ENCODE peak calls at places on chromosomes 1 and 21, in nine cellular contexts. R, C, Q, I, W, S, U, B and Z are unnamed samples.

GRCh38 chr1:170175032-170175431 is 29.3 kb downstream of the NTMT2 start:
- DNase-seq in I (no peak), S (no peak), R (no peak), U (peak; percentile 21), C (no peak), B (no peak), Q (no peak), W (no peak), Z (no peak)

GRCh38 chr1:85326381-85326780 is 49.9 kb upstream of the BCL10 start:
- DNase-seq in S (no peak), C (no peak), Q (no peak), R (no peak), U (no peak), I (no peak), W (no peak), B (no peak), Z (no peak)

GRCh38 chr1:31216016-31216415 is 23.7 kb downstream of the NKAIN1 start:
- DNase-seq in W (no peak), C (peak; percentile 54), R (peak; percentile 65), Q (peak; percentile 63), U (peak; percentile 17), I (peak; percentile 74), B (no peak), S (no peak), Z (no peak)

GRCh38 chr1:198125995-198126758 is 30.6 kb upstream of the NEK7 start:
- DNase-seq in R (no peak), Q (peak; percentile 23), B (no peak), W (no peak), I (no peak), C (no peak), S (no peak), U (peak; percentile 79), Z (peak; percentile 78)

GRCh38 chr1:116667577-116668105 is at the start of gene IGSF3:
- DNase-seq in R (peak; percentile 66), I (peak; percentile 89), W (peak; percentile 15), C (peak; percentile 86), S (peak; percentile 92), U (peak; percentile 5), Q (peak; percentile 88), B (peak; percentile 72), Z (peak; percentile 77)

GRCh38 chr21:14863745-14864210 is 201.0 kb downstream of the NRIP1 start:
- DNase-seq in Q (peak; percentile 10), C (no peak), S (no peak), R (no peak), W (no peak), B (no peak), I (peak; percentile 56), U (peak; percentile 57), Z (no peak)

GRCh38 chr1:38208720-38209632 is 162.4 kb upstream of the POU3F1 start:
- DNase-seq in U (no peak), B (no peak), S (no peak), C (no peak), Q (no peak), I (no peak), W (no peak), R (no peak), Z (no peak)

GRCh38 chr1:182189535-182190066 is 128.1 kb upstream of the ZNF648 start:
- DNase-seq in S (no peak), U (no peak), Q (peak; percentile 7), B (no peak), C (no peak), R (no peak), I (no peak), W (no peak), Z (no peak)

GRCh38 chr1:156592158-156592909 is 758 bp downstream of the NAXE start:
- DNase-seq in W (no peak), S (no peak), Q (no peak), I (no peak), C (no peak), U (no peak), B (no peak), R (no peak), Z (no peak)

GRCh38 chr1:119101563-119101962 is 38.9 kb downstream of the WARS2 start:
- DNase-seq in U (peak; percentile 6), I (peak; percentile 13), W (no peak), C (no peak), Q (no peak), R (no peak), S (no peak), B (no peak), Z (no peak)

GRCh38 chr1:172699111-172699510 is 40.2 kb downstream of the FASLG start:
- DNase-seq in I (no peak), C (peak; percentile 23), W (peak; percentile 60), Q (no peak), S (no peak), B (no peak), R (no peak), U (peak; percentile 65), Z (peak; percentile 13)

GRCh38 chr1:150566589-150567340 is 12.6 kb downstream of the MCL1 start:
- DNase-seq in C (no peak), S (peak; percentile 40), B (no peak), W (no peak), Q (no peak), I (no peak), U (no peak), R (no peak), Z (no peak)

GRCh38 chr1:98164508-98164907 is 243.7 kb upstream of the DPYD start:
- DNase-seq in U (no peak), I (no peak), S (no peak), W (no peak), B (no peak), C (no peak), Q (no peak), R (no peak), Z (no peak)

GRCh38 chr1:162177126-162177525 is 107.6 kb downstream of the NOS1AP start:
- DNase-seq in Q (no peak), U (no peak), S (no peak), R (no peak), C (no peak), B (no peak), W (no peak), I (peak; percentile 29), Z (no peak)

GRCh38 chr1:106266786-106267185 is 789.7 kb upstream of the PRMT6 start:
- DNase-seq in R (no peak), B (no peak), U (no peak), I (no peak), Q (no peak), S (no peak), C (no peak), W (no peak), Z (no peak)

GRCh38 chr1:180186831-180187230 is 32.2 kb downstream of the QSOX1 start:
- DNase-seq in B (no peak), Q (peak; percentile 37), U (no peak), C (no peak), W (no peak), R (no peak), S (no peak), I (no peak), Z (no peak)

GRCh38 chr1:211641942-211642341 is 33.5 kb downstream of the NEK2 start:
- DNase-seq in I (no peak), R (no peak), S (peak; percentile 11), C (no peak), W (no peak), U (no peak), Q (no peak), B (no peak), Z (no peak)

GRCh38 chr1:211643324-211644212 is 31.9 kb downstream of the NEK2 start:
- DNase-seq in W (no peak), B (no peak), U (no peak), S (peak; percentile 78), Q (peak; percentile 42), R (peak; percentile 93), I (peak; percentile 90), C (peak; percentile 85), Z (peak; percentile 90)

GRCh38 chr1:211646566-211646965 is 28.9 kb downstream of the NEK2 start:
- DNase-seq in C (no peak), R (no peak), U (no peak), S (no peak), B (no peak), Q (no peak), W (no peak), I (no peak), Z (no peak)

GRCh38 chr1:211642870-211643269 is 32.6 kb downstream of the NEK2 start:
- DNase-seq in W (no peak), B (no peak), I (no peak), U (no peak), R (no peak), S (peak; percentile 54), Q (no peak), C (no peak), Z (no peak)

DNA sequence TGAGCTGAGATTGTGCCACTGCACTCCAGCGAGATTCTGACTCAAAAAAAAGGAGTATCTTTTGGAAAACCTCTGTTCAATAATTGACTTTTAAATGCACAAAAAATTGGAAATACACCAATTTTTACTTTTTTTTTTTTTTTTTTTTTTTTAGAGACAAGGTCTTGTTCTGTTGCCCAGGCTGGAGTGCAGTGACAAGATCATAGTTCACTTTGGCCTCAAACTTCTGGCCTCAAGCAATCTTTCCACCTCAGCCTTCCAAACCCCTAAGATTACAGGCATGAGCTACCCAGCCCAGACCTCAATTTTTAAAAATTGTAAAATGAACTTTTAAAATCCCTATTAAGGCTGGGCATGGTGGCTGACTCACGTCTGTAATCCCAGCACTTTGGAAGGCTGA is 30.8 kb downstream of the NEK2 start:
- DNase-seq in C (no peak), R (no peak), W (no peak), B (no peak), Q (no peak), S (no peak), U (no peak), I (no peak), Z (no peak)
- H3K4me1 ChIP-seq in C (no peaks in the 10 kb centered on the region), R (peaks cover 48% of the 10 kb centered on the region), W (peaks cover 9% of the 10 kb centered on the region), B (peaks cover 10% of the 10 kb centered on the region), Q (peaks cover 2% of the 10 kb centered on the region), S (peaks cover 9% of the 10 kb centered on the region), U (peaks cover 7% of the 10 kb centered on the region), I (peaks cover 59% of the 10 kb centered on the region), Z (peaks cover 97% of the 10 kb centered on the region)

DNA sequence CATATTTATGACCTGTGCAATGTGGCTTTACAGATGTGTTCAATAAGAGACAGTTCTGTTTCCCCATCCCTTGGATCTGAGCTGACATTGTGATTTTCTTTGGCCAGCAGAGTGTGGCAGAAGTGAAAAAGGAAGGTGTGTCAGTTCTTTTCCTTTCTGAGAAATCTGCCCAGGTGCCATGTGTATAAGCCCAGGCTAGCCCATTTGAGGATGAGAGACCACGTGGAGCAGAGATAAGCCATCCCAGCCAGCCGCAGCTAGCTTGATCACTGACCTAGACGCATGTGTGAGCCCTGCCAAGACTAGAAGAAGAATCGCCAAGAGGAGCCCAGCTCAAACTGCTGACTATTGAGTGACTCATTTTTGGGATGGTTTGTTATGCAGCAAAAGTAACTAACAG is 127.8 kb downstream of the KCNJ6 start:
- DNase-seq in S (no peak), C (no peak), R (no peak), B (no peak), Q (no peak), U (no peak), W (no peak), I (no peak), Z (no peak)
- H3K27ac ChIP-seq in S (no peak overlapping the region), C (no peak overlapping the region), R (no peak overlapping the region), B (no peak overlapping the region), Q (no peak overlapping the region), U (no peak overlapping the region), W (no peak overlapping the region), I (no peak overlapping the region), Z (no peak overlapping the region)

GRCh38 chr21:24208562-24209260 is 1398.6 kb downstream of the MRPL39 start:
- DNase-seq in U (no peak), I (no peak), C (no peak), Q (no peak), S (no peak), B (no peak), W (no peak), R (no peak), Z (no peak)
- H3K4me1 ChIP-seq in U (no peaks in the 10 kb centered on the region), I (no peaks in the 10 kb centered on the region), C (no peaks in the 10 kb centered on the region), Q (no peaks in the 10 kb centered on the region), S (no peaks in the 10 kb centered on the region), B (no peaks in the 10 kb centered on the region), W (no peaks in the 10 kb centered on the region), R (no peaks in the 10 kb centered on the region), Z (no peaks in the 10 kb centered on the region)

GRCh38 chr1:8358241-8358896 is 40.5 kb downstream of the SLC45A1 start:
- DNase-seq in I (no peak), U (no peak), Q (no peak), S (no peak), R (no peak), C (no peak), B (no peak), W (no peak), Z (no peak)
- H3K27ac ChIP-seq in I (no peak overlapping the region), U (no peak overlapping the region), Q (no peak overlapping the region), S (no peak overlapping the region), R (no peak overlapping the region), C (no peak overlapping the region), B (no peak overlapping the region), W (no peak overlapping the region), Z (no peak overlapping the region)